ENCODE peak calls at places on chromosomes 12 and 14, in six cellular contexts. K is MM.1S, N is GM23338, H is heart right ventricle, G is uterus, D is dorsolateral prefrontal cortex. O is an unnamed sample.

GRCh38 chr12:79183946-79184345 is 319.4 kb downstream of the SYT1 start:
- DNase-seq in G (no peak), D (no peak), N (no peak), K (no peak), H (no peak), O (no peak)

GRCh38 chr14:29654910-29655590 is 272.6 kb downstream of the PRKD1 start:
- DNase-seq in G (no peak), N (no peak), D (no peak), H (no peak), K (no peak), O (no peak)

GRCh38 chr14:89851031-89851430 is 103.5 kb downstream of the EFCAB11 start:
- DNase-seq in G (no peak), D (no peak), H (no peak), K (no peak), N (no peak), O (no peak)

GRCh38 chr14:23561873-23562821 is 5.4 kb downstream of the AP1G2 start:
- DNase-seq in K (no peak), G (no peak), D (no peak), N (no peak), H (no peak), O (no peak)

GRCh38 chr12:102364709-102365108 is 115.7 kb downstream of the IGF1 start:
- DNase-seq in N (no peak), H (no peak), G (no peak), K (no peak), D (no peak), O (no peak)

GRCh38 chr12:54376596-54377468 is 7.7 kb downstream of the ZNF385A start:
- DNase-seq in D (no peak), G (peak; percentile 27), N (no peak), K (no peak), H (no peak), O (no peak)

GRCh38 chr12:67766370-67766769 is 117.8 kb downstream of the DYRK2 start:
- DNase-seq in G (no peak), K (no peak), N (no peak), H (no peak), D (no peak), O (no peak)

GRCh38 chr12:68224613-68225285 is 861 bp downstream of the IL26 start:
- DNase-seq in D (no peak), H (no peak), N (no peak), K (no peak), G (no peak), O (no peak)

GRCh38 chr12:71304306-71304705 is 135.3 kb upstream of the LGR5 start:
- DNase-seq in H (no peak), G (no peak), N (no peak), K (no peak), D (no peak), O (no peak)

GRCh38 chr14:85421166-85421877 is 108.6 kb upstream of the FLRT2 start:
- DNase-seq in G (no peak), D (no peak), K (no peak), N (no peak), H (no peak), O (no peak)

GRCh38 chr14:85426068-85426935 is 103.6 kb upstream of the FLRT2 start:
- DNase-seq in H (no peak), N (no peak), G (no peak), K (peak; percentile 28), D (no peak), O (no peak)

GRCh38 chr14:85428926-85429325 is 101.0 kb upstream of the FLRT2 start:
- DNase-seq in K (no peak), D (no peak), N (no peak), G (no peak), H (no peak), O (no peak)

GRCh38 chr14:85423889-85424288 is 106.1 kb upstream of the FLRT2 start:
- DNase-seq in D (no peak), N (no peak), G (no peak), K (no peak), H (no peak), O (no peak)

DNA sequence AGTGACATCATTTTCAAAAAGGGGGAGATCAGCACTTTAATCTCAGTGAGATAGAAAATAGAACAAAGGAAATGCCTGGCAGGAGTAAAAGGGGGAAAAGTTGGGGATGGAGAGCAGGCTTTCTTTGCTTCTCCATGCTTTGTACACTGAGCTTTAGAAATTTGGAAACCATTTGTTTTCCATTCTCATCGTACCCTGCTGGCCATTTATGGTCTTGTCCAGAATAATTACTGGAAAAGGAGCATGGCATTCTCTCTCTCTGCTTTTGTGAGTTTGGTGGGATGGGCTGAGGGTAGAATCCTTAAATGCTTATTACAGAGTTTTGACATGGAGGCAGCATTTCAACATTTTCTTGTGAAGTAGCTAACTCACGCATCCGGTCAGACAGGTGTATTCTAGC is 104.4 kb upstream of the FLRT2 start:
- DNase-seq in K (no peak), G (no peak), D (no peak), N (no peak), H (no peak), O (no peak)
- TF ChIP-seq CTCF in K (no peak), G (no peak), D (no peak), N (no peak), H (no peak), O (no peak)

GRCh38 chr12:40011775-40012129 is 94.1 kb downstream of the SLC2A13 start:
- DNase-seq in N (no peak), H (no peak), K (no peak), G (no peak), D (no peak), O (no peak)
- H3K4me3 ChIP-seq in N (no peak overlapping the region), H (peak overlapping the region; percentile 40), K (peak overlapping the region; percentile 56), G (no peak overlapping the region), D (peak overlapping the region; percentile 25), O (peak overlapping the region; percentile 68)

DNA sequence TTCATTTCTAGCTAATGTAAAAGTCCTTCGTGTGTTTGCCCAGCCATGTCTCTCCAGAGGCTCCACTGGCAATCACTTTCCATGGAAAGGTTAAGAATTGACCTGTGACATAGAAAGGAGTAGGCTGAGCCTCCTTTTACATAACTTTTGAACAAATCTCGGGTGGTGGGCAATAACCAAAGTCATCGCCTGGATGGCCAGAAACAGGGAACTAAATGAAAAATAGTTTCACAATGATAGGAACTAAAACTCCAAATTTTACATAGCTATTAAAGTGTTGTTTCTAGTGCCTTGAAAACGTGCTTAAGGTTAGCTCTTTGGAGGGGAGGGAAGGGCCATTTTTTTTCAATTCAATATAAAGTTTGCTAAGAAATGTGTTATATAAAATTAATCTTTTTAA is 6.5 kb downstream of the BHLHE41 start:
- DNase-seq in K (peak; percentile 14), N (no peak), D (no peak), H (no peak), G (no peak), O (no peak)
- H3K27me3 ChIP-seq in K (no peaks in the 10 kb centered on the region), N (peaks cover 59% of the 10 kb centered on the region), D (no peaks in the 10 kb centered on the region), H (no peaks in the 10 kb centered on the region), G (no peaks in the 10 kb centered on the region), O (no peaks in the 10 kb centered on the region)

GRCh38 chr12:92503977-92504966 is 198.5 kb upstream of the PLEKHG7 start:
- DNase-seq in G (peak; percentile 35), H (no peak), K (no peak), N (no peak), D (no peak), O (no peak)

GRCh38 chr12:92505373-92506340 is 197.1 kb upstream of the PLEKHG7 start:
- DNase-seq in G (peak; percentile 85), D (no peak), H (peak; percentile 80), K (no peak), N (no peak), O (peak; percentile 5)

GRCh38 chr12:92506460-92506859 is 196.3 kb upstream of the PLEKHG7 start:
- DNase-seq in K (no peak), N (no peak), G (no peak), D (no peak), H (no peak), O (no peak)

GRCh38 chr12:92503029-92503931 is 199.5 kb upstream of the PLEKHG7 start:
- DNase-seq in D (no peak), K (no peak), G (peak; percentile 44), H (no peak), N (no peak), O (no peak)

GRCh38 chr12:92502417-92503028 is 200.3 kb upstream of the PLEKHG7 start:
- DNase-seq in K (peak; percentile 50), H (no peak), G (no peak), D (no peak), N (no peak), O (no peak)
- TF ChIP-seq CTCF in K (peak; percentile 60), H (peak; percentile 40), G (no peak), D (peak; percentile 5), N (peak; percentile 27), O (no peak)

DNA sequence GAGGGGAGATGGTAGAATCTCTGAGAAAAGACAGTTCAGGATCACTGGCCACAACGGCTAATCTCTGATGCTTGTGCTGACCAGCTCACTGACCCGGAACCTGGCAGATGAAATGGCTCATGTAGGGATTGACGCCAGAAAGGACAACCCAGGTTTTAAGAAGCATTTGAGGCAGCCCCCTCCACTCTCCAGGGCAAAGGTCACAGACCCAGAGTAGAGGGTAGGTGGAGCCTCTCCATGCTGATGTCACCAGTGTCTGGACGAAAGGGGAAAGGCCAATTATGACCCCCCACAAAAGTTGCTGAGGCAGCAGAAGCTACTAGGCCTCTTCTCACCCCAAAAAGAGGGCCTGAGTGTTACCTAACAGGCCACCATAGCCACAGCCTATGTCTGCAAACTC is 1.2 kb downstream of the METTL1 start:
- DNase-seq in K (no peak), G (no peak), D (no peak), H (no peak), N (no peak), O (no peak)
- H3K4me3 ChIP-seq in K (peak overlapping the region; percentile 97), G (no peak overlapping the region), D (no peak overlapping the region), H (no peak overlapping the region), N (peak overlapping the region; percentile 78), O (no peak overlapping the region)

GRCh38 chr14:36504805-36505192 is 15.2 kb downstream of the NKX2-1 start:
- DNase-seq in H (no peak), K (no peak), N (peak; percentile 84), G (no peak), D (no peak), O (no peak)
- H3K27me3 ChIP-seq in H (peaks cover 99% of the 10 kb centered on the region), K (no peaks in the 10 kb centered on the region), N (peaks cover 100% of the 10 kb centered on the region), G (peaks cover 66% of the 10 kb centered on the region), D (peaks cover 47% of the 10 kb centered on the region), O (peaks cover 19% of the 10 kb centered on the region)

GRCh38 chr12:2691001-2691339 is 103.8 kb upstream of the FKBP4 start:
- DNase-seq in G (no peak), K (peak; percentile 68), H (no peak), D (no peak), N (peak; percentile 82), O (no peak)
- TF ChIP-seq CTCF in G (no peak), K (peak; percentile 42), H (no peak), D (no peak), N (peak; percentile 45), O (no peak)

GRCh38 chr14:91265404-91265803 is 20.9 kb upstream of the GPR68 start:
- DNase-seq in N (no peak), H (no peak), G (no peak), K (no peak), D (no peak), O (no peak)

GRCh38 chr14:91261986-91262549 is 17.6 kb upstream of the GPR68 start:
- DNase-seq in D (no peak), N (no peak), K (no peak), H (no peak), G (no peak), O (no peak)

GRCh38 chr14:91261115-91261514 is 16.6 kb upstream of the GPR68 start:
- DNase-seq in H (no peak), D (no peak), N (no peak), K (no peak), G (no peak), O (no peak)

GRCh38 chr14:91264151-91265150 is 19.9 kb upstream of the GPR68 start:
- DNase-seq in D (no peak), G (no peak), H (no peak), K (no peak), N (peak; percentile 65), O (no peak)

GRCh38 chr14:91263329-91263728 is 18.8 kb upstream of the GPR68 start:
- DNase-seq in G (no peak), K (no peak), H (no peak), D (no peak), N (no peak), O (no peak)
- H3K4me3 ChIP-seq in G (no peak overlapping the region), K (no peak overlapping the region), H (no peak overlapping the region), D (no peak overlapping the region), N (no peak overlapping the region), O (no peak overlapping the region)

O was measured in thoracic aorta.